ENCODE peak calls at places on chromosomes 5 and 9, in five cellular contexts. L, G, H, N and D are unnamed samples.

GRCh38 chr5:113487411-113487778 is 858 bp downstream of the MCC start:
- DNase-seq in H (no peak), L (no peak), N (no peak), G (no peak), D (no peak)

GRCh38 chr5:34011521-34011920 is 3.7 kb upstream of the AMACR start:
- DNase-seq in H (no peak), N (no peak), G (no peak), L (no peak), D (no peak)

GRCh38 chr5:171484460-171484899 is 65.0 kb downstream of the FGF18 start:
- DNase-seq in N (peak), H (no peak), G (peak), L (peak), D (no peak)

GRCh38 chr9:70470050-70471015 is 55.9 kb upstream of the KLF9 start:
- DNase-seq in H (peak), G (no peak), N (no peak), L (no peak), D (no peak)

GRCh38 chr5:172450861-172451695 is 3.2 kb downstream of the SH3PXD2B start:
- DNase-seq in H (no peak), L (peak), N (peak), G (no peak), D (no peak)

GRCh38 chr5:124980174-124980941 is 233.9 kb upstream of the ZNF608 start:
- DNase-seq in H (no peak), N (peak), G (no peak), L (no peak), D (no peak)

GRCh38 chr9:117073539-117074336 is 341.1 kb downstream of the ASTN2 start:
- DNase-seq in L (peak), G (peak), H (no peak), N (peak), D (no peak)

GRCh38 chr9:86445636-86446035 is 91.4 kb upstream of the TUT7 start:
- DNase-seq in G (no peak), N (no peak), L (no peak), H (no peak), D (no peak)

GRCh38 chr9:10052181-10052580 is 560.6 kb downstream of the PTPRD start:
- DNase-seq in L (no peak), N (no peak), G (no peak), H (no peak), D (no peak)

GRCh38 chr9:20408513-20408912 is 213.8 kb downstream of the MLLT3 start:
- DNase-seq in H (no peak), L (no peak), N (no peak), G (no peak), D (no peak)

GRCh38 chr5:79508794-79509193 is 5.1 kb downstream of the HOMER1 start:
- DNase-seq in H (no peak), G (no peak), L (no peak), N (no peak), D (no peak)

GRCh38 chr5:79507251-79508205 is 6.4 kb downstream of the HOMER1 start:
- DNase-seq in G (no peak), L (no peak), N (no peak), H (no peak), D (no peak)

GRCh38 chr5:79509244-79509880 is 4.6 kb downstream of the HOMER1 start:
- DNase-seq in G (no peak), H (no peak), N (no peak), L (no peak), D (no peak)

GRCh38 chr5:79510638-79511037 is 3.3 kb downstream of the HOMER1 start:
- DNase-seq in H (peak), N (no peak), L (no peak), G (no peak), D (no peak)

DNA sequence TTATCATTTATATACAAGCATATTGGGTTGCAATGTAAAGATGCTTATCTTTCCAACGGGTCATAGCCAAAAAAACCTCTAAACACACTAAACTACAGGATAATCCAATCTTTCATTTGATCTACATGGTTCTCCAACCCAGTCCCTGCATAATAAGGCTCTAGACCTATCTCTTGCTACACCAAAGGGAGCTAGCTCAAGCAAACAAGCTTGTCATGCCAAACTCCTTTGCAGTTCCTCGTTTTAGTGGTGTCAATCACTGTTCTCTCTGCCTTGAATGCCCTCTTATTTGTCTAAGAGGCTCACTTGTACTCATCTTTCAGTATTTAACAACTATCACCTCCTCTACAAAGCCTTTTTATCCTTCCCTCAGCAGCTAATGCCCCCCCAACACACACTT is 5.6 kb downstream of the HOMER1 start:
- DNase-seq in L (no peak), N (no peak), G (no peak), H (no peak), D (no peak)
- H3K4me3 ChIP-seq in L (no peak), N (no peak), G (no peak), H (peak), D (no peak)

DNA sequence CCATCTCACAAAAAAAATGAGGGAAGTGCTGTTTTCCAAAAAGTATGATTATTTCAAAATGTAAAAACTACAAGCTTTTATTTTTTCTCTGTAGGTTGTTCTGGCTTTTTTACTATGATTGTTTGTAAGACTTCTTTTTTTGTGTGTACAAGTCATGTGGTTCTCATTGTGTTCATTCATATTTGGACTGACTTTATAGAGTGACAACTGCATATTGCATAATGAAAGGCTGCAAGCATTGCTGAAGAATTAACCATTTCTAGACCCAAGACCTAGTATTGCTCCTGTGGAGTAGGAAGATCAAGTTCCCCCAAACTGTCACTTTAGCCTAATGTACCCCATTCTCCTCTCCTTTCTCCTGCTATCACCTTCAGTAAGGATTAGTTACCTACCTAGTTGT is 10.0 kb downstream of the MAP1B start:
- DNase-seq in N (no peak), L (no peak), G (no peak), H (no peak), D (no peak)
- H3K4me3 ChIP-seq in N (no peak), L (no peak), G (no peak), H (no peak), D (no peak)

GRCh38 chr9:68705636-68706578 is 867 bp downstream of the PIP5K1B start:
- DNase-seq in H (peak), G (no peak), L (no peak), N (no peak), D (no peak)

GRCh38 chr9:68704804-68705635 is at the start of gene PIP5K1B:
- DNase-seq in G (peak), L (no peak), N (peak), H (peak), D (peak)

GRCh38 chr9:68708089-68708488 is 3.0 kb downstream of the PIP5K1B start:
- DNase-seq in G (no peak), N (no peak), H (no peak), L (no peak), D (no peak)

GRCh38 chr9:68708513-68708912 is 3.5 kb downstream of the PIP5K1B start:
- DNase-seq in L (no peak), H (no peak), N (peak), G (no peak), D (no peak)

DNA sequence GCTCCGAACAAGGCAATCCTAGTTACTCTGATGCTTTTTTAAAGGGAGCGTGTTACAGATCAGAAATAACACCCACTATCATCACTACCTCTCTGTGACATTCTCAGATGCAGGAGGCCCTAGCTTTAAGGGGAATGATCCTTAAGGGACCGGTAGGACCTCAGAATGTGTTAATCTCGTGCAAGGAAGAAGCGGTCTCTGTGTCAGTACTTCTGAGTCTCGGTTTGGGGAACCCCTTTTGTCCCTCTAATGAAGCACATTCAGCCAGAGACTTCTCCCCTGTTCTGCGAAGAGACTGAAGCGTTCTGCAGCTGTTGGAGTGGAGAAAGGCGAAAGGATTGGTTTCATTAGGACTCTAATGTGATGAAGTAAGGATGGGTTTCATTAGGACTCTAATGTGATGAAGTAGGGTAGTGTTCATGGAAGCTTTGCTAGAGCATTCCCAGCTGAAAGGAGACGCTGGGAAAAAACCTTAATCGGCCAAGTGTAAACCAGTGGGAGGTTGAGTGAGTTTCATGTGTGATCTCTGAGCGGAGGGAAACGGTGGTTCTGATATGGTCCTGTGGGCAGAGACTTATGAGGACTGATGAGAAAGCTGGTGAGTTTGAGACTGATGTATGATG is 1.6 kb downstream of the PIP5K1B start:
- DNase-seq in N (peak), G (no peak), H (no peak), L (no peak), D (no peak)
- H3K4me3 ChIP-seq in N (peak), G (no peak), H (peak), L (no peak), D (peak)

GRCh38 chr5:152188219-152188618 is 216.9 kb downstream of the NMUR2 start:
- DNase-seq in N (no peak), H (no peak), L (no peak), G (no peak), D (no peak)
- H3K4me3 ChIP-seq in N (no peak), H (no peak), L (no peak), G (no peak), D (no peak)

DNA sequence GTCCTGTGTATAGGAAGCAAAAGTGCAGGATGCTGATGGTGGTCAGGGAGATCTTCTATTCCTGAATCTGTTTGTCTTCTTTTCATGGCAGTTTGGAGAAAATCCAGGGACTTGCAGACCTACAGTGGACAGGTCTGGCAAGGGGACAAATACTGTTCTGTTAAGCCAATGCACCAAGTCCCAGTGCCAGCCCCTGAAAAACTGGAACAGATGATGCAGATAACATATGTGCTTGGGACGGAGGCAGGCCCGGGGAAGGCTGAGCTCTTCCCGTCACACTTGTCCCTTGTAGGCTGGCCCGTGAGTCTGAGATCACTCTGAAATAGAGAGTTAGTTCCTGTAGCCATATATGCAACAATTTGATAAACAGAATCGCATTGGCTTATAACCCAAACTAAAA is 265.7 kb downstream of the MTRR start:
- DNase-seq in N (no peak), H (no peak), L (no peak), G (no peak), D (no peak)
- H3K4me3 ChIP-seq in N (no peak), H (no peak), L (no peak), G (no peak), D (no peak)

DNA sequence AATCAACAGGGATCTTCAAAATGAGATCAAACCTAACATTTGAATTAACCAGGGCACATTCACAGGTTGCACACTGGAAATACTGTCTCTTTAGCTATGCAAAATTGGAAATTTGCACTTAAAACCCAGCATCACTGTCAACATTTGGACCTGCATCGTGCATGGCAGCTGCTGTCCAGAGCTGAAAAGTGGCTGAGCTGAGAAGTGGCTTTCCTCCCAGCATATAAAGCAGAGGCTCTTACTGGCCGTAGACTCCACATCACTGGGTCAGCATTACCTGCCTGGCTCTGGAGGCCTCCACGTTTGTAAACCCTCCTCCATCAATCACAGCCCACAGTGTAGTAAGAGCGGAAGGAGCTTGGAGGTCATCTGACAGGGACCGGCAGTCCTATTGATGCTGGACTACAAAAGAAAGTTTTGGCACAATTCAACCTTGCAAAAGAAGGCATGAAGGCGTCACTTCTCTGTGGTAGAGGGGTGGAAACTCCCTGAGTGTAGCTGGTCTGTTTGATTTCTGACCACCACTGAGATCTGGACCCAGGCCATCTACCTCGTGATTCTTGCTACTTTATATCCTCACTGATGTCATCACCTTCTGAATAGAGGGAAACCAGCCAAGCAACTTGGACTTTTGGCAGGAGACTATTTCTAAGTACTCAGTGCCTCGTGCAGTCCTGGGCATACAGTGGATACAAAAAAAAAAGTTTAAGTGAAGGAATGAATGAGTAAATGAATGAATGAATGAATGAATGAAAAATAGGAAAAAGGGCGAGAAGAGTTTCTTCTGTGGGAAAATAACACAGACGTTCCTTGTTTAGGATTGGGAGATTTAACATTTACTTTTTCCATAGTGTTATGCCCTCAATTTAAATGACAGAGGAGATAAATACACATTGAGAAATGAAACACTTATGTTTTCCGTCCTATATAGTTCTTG is 14.8 kb downstream of the RASEF start:
- DNase-seq in L (no peak), G (no peak), N (no peak), H (peak), D (peak)
- H3K4me3 ChIP-seq in L (no peak), G (no peak), N (no peak), H (no peak), D (no peak)

GRCh38 chr5:52983731-52984620 is 5.2 kb upstream of the ITGA2 start:
- DNase-seq in L (no peak), H (no peak), G (no peak), N (no peak), D (no peak)
- H3K4me3 ChIP-seq in L (no peak), H (no peak), G (no peak), N (no peak), D (no peak)

DNA sequence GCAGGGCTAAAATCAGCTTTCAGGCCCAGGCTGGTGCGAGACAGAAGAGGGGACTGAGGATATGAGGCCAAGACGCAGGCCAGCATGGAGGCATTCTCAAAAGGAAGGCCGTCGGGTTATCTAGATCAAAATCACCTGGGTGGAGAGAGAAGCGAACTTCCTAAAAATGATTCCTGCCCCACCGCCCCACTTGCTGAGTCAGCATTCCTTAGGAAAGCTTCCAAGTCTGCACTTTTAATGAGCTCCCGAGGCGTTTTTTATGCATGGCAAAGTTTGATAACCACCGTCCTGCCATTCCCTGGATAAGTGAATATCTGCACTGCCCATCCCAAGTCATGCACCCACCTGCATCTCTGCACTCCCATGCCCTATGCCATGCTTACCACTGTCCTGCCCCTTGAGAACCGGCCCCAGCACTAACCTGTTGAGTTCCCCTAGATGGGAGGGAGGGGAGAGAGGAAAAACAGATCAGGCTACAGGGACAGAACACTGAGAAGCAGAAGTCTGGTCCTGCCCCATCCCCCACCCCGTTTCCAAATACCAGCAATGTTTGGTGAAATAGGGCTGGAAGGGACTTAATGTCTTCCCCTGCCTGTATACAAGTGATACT is 1.6 kb upstream of the SPOCK1 start:
- DNase-seq in L (no peak), G (no peak), N (no peak), H (no peak), D (no peak)
- H3K4me3 ChIP-seq in L (no peak), G (no peak), N (no peak), H (no peak), D (no peak)

DNA sequence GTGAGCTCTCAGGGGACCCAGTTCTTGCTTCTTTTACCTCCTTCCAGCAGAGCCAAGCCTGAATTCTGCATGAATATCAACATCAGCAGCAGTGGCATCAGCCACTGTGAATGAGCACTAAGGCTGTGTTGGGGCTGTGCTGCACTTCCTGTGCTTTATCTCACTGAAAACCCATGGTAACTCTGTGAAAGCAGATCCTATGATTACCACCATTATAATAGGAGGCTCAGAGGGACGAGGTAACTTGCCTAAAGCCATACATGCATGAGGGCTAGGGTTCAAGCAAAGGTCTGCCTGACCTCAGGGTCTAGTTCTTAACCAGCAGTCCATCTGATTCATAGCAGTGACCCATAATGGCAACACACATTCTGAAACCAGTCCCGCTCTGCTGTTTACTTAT is 60.5 kb upstream of the RAPGEF1 start:
- DNase-seq in N (no peak), G (no peak), L (no peak), H (no peak), D (no peak)
- H3K4me3 ChIP-seq in N (no peak), G (no peak), L (no peak), H (no peak), D (no peak)

GRCh38 chr9:34557421-34558321 is 31.9 kb downstream of the CNTFR start:
- DNase-seq in N (no peak), H (no peak), G (no peak), L (no peak), D (no peak)

GRCh38 chr9:34558341-34558740 is 31.2 kb downstream of the CNTFR start:
- DNase-seq in L (no peak), H (no peak), N (no peak), G (no peak), D (no peak)

GRCh38 chr9:34558911-34559615 is 30.5 kb downstream of the CNTFR start:
- DNase-seq in H (no peak), N (no peak), L (no peak), G (no peak), D (no peak)

GRCh38 chr9:34560574-34561229 is 28.8 kb downstream of the CNTFR start:
- DNase-seq in L (no peak), N (no peak), H (no peak), G (no peak), D (no peak)

GRCh38 chr9:34559616-34560546 is 29.6 kb downstream of the CNTFR start:
- DNase-seq in N (no peak), G (peak), H (peak), L (no peak), D (no peak)
- H3K4me3 ChIP-seq in N (no peak), G (peak), H (peak), L (no peak), D (no peak)